ENCODE peak calls at places on chromosomes 7 and 10, in four cellular contexts. J, A, B and N are unnamed samples.

GRCh38 chr7:121313220-121313792 is 15.5 kb upstream of the WNT16 start:
- DNase-seq in J (no peak), B (no peak), A (no peak), N (no peak)

GRCh38 chr10:71963351-71963755 is 842 bp upstream of the CHST3 start:
- DNase-seq in B (no peak), J (no peak), A (no peak), N (no peak)

GRCh38 chr10:120940299-120940900 is 89.2 kb downstream of the WDR11 start:
- DNase-seq in B (no peak), A (no peak), J (no peak), N (no peak)

GRCh38 chr10:127307338-127307737 is 110.9 kb upstream of the INSYN2A start:
- DNase-seq in A (no peak), J (no peak), B (no peak), N (no peak)

GRCh38 chr10:73926152-73926764 is 15.3 kb downstream of the PLAU start:
- DNase-seq in B (no peak), A (no peak), J (no peak), N (no peak)

GRCh38 chr10:29127731-29128130 is 161.1 kb upstream of the LYZL1 start:
- DNase-seq in B (no peak), J (no peak), A (no peak), N (no peak)

GRCh38 chr10:78372806-78373205 is 339.1 kb downstream of the RPS24 start:
- DNase-seq in J (no peak), A (no peak), B (no peak), N (no peak)

GRCh38 chr7:2734761-2735571 is 47.0 kb downstream of the AMZ1 start:
- DNase-seq in B (no peak), J (no peak), A (no peak), N (no peak)

GRCh38 chr10:105681051-105681450 is 1040.0 kb downstream of the SORCS3 start:
- DNase-seq in B (no peak), J (no peak), A (no peak), N (no peak)

GRCh38 chr10:84296071-84296981 is 32.1 kb upstream of the CCSER2 start:
- DNase-seq in B (no peak), A (no peak), J (no peak), N (no peak)

GRCh38 chr7:137390076-137390475 is 46.5 kb upstream of the PTN start:
- DNase-seq in B (no peak), A (no peak), J (no peak), N (no peak)

GRCh38 chr7:2425749-2426148 is 22.3 kb downstream of the CHST12 start:
- DNase-seq in A (no peak), B (no peak), J (no peak), N (no peak)

GRCh38 chr10:83871486-83872081 is 267.7 kb upstream of the GHITM start:
- DNase-seq in B (peak; percentile 54), A (peak; percentile 4), J (peak; percentile 47), N (peak; percentile 32)

GRCh38 chr10:33215154-33215553 is 119.3 kb downstream of the NRP1 start:
- DNase-seq in J (no peak), B (no peak), A (no peak), N (no peak)

GRCh38 chr7:5077740-5078139 is 32.1 kb downstream of the RBAK start:
- DNase-seq in A (no peak), J (no peak), B (no peak), N (no peak)

GRCh38 chr10:25065761-25066476 is 49.5 kb downstream of the THNSL1 start:
- DNase-seq in J (no peak), B (no peak), A (no peak), N (no peak)

GRCh38 chr7:155003215-155003999 is 483 bp upstream of the PAXIP1 start:
- DNase-seq in J (no peak), B (peak; percentile 80), A (peak; percentile 47), N (peak; percentile 89)

GRCh38 chr7:158048569-158048968 is 539.1 kb downstream of the PTPRN2 start:
- DNase-seq in A (no peak), J (no peak), B (no peak), N (no peak)

GRCh38 chr7:104089622-104090021 is 100.2 kb upstream of the RELN start:
- DNase-seq in A (no peak), J (no peak), B (no peak), N (no peak)

GRCh38 chr10:125121003-125121402 is 39.4 kb downstream of the CTBP2 start:
- DNase-seq in A (no peak), J (no peak), B (no peak), N (no peak)

GRCh38 chr10:48604408-48605263 is at the start of gene ARHGAP22:
- DNase-seq in J (no peak), B (peak; percentile 17), A (no peak), N (no peak)

GRCh38 chr10:110568055-110568735 is 700 bp downstream of the SMC3 start:
- DNase-seq in J (no peak), B (peak; percentile 36), A (no peak), N (no peak)

GRCh38 chr7:111132833-111133232 is 41.9 kb downstream of the LRRN3 start:
- DNase-seq in J (no peak), A (no peak), B (no peak), N (no peak)

GRCh38 chr7:30470783-30471182 is 7.8 kb downstream of the NOD1 start:
- DNase-seq in B (no peak), A (peak; percentile 65), J (no peak), N (no peak)

GRCh38 chr10:72261323-72262018 is 12.3 kb upstream of the DDIT4 start:
- DNase-seq in A (no peak), B (peak; percentile 75), J (peak; percentile 90), N (no peak)

GRCh38 chr10:37681617-37681999 is 175.8 kb downstream of the ZNF248 start:
- DNase-seq in J (no peak), A (no peak), B (no peak), N (no peak)

GRCh38 chr10:69802424-69803161 is 887 bp downstream of the COL13A1 start:
- DNase-seq in J (no peak), B (no peak), A (no peak), N (no peak)

GRCh38 chr7:42617781-42618457 is 294.0 kb downstream of the C7orf25 start:
- DNase-seq in A (no peak), J (no peak), B (no peak), N (no peak)

GRCh38 chr10:48623009-48623408 is 18.1 kb upstream of the ARHGAP22 start:
- DNase-seq in B (no peak), A (no peak), J (no peak), N (no peak)

GRCh38 chr7:158843775-158844174 is 12.6 kb upstream of the DYNC2I1 start:
- DNase-seq in J (no peak), A (no peak), B (no peak), N (no peak)

GRCh38 chr7:41241641-41242040 is 461.2 kb downstream of the INHBA start:
- DNase-seq in J (no peak), A (no peak), B (no peak), N (no peak)

GRCh38 chr10:98460837-98461499 is 14.2 kb upstream of the HPS1 start:
- DNase-seq in J (no peak), B (no peak), A (no peak), N (no peak)

GRCh38 chr7:5662776-5663175 is 118.7 kb downstream of the RNF216 start:
- DNase-seq in B (no peak), A (no peak), J (no peak), N (no peak)

GRCh38 chr10:32077896-32078295 is 21.7 kb upstream of the KIF5B start:
- DNase-seq in B (no peak), A (no peak), J (no peak), N (no peak)

GRCh38 chr10:133458021-133458709 is 4.4 kb downstream of the SCART1 start:
- DNase-seq in B (no peak), J (no peak), A (no peak), N (no peak)

GRCh38 chr10:128287921-128288320 is 161.7 kb upstream of the MKI67 start:
- DNase-seq in B (no peak), J (no peak), A (no peak), N (no peak)

GRCh38 chr7:142862401-142863400 is 7.8 kb downstream of the EPHB6 start:
- DNase-seq in A (no peak), B (no peak), J (no peak), N (no peak)